ENCODE peak calls at places on chromosome 5, in six cellular contexts. One of them, this sample, is unnamed.

GRCh38 chr5:173926359-173926758 is 38.2 kb downstream of the CPEB4 start:
- DNase-seq in tibial artery: peak; percentile 44
- DNase-seq in psoas muscle: no peak
- DNase-seq in uterus: peak; percentile 38
- DNase-seq in cardiac muscle cell: peak; percentile 59
- DNase-seq in AG04450: no peak
- DNase-seq in this sample: no peak

GRCh38 chr5:177362871-177363507 is 5.3 kb downstream of the RGS14 start:
- DNase-seq in cardiac muscle cell: peak; percentile 79
- DNase-seq in uterus: peak; percentile 60
- DNase-seq in tibial artery: peak; percentile 37
- DNase-seq in AG04450: no peak
- DNase-seq in psoas muscle: peak; percentile 70
- DNase-seq in this sample: no peak

GRCh38 chr5:173056783-173057061 is 570 bp downstream of the CREBRF start:
- DNase-seq in psoas muscle: no peak
- DNase-seq in cardiac muscle cell: no peak
- DNase-seq in uterus: no peak
- DNase-seq in AG04450: no peak
- DNase-seq in tibial artery: no peak
- DNase-seq in this sample: no peak

GRCh38 chr5:72441094-72441723 is 66.0 kb downstream of the ZNF366 start:
- DNase-seq in psoas muscle: no peak
- DNase-seq in AG04450: no peak
- DNase-seq in tibial artery: no peak
- DNase-seq in uterus: no peak
- DNase-seq in cardiac muscle cell: no peak
- DNase-seq in this sample: no peak

GRCh38 chr5:149210229-149210628 is 61.4 kb upstream of the AFAP1L1 start:
- DNase-seq in psoas muscle: no peak
- DNase-seq in tibial artery: no peak
- DNase-seq in AG04450: peak; percentile 42
- DNase-seq in uterus: no peak
- DNase-seq in cardiac muscle cell: no peak
- DNase-seq in this sample: no peak

GRCh38 chr5:65828022-65828421 is 98.4 kb upstream of the ERBIN start:
- DNase-seq in cardiac muscle cell: no peak
- DNase-seq in AG04450: no peak
- DNase-seq in tibial artery: no peak
- DNase-seq in uterus: no peak
- DNase-seq in psoas muscle: no peak
- DNase-seq in this sample: no peak

GRCh38 chr5:134091626-134092121 is 22.8 kb upstream of the TCF7 start:
- DNase-seq in uterus: no peak
- DNase-seq in tibial artery: no peak
- DNase-seq in AG04450: no peak
- DNase-seq in cardiac muscle cell: no peak
- DNase-seq in psoas muscle: no peak
- DNase-seq in this sample: no peak

GRCh38 chr5:57007349-57007748 is 55.4 kb upstream of the MIER3 start:
- DNase-seq in tibial artery: no peak
- DNase-seq in uterus: no peak
- DNase-seq in cardiac muscle cell: no peak
- DNase-seq in AG04450: no peak
- DNase-seq in psoas muscle: no peak
- DNase-seq in this sample: no peak

GRCh38 chr5:92969781-92970237 is 611.2 kb downstream of the NR2F1-AS1 start:
- DNase-seq in uterus: no peak
- DNase-seq in cardiac muscle cell: no peak
- DNase-seq in AG04450: no peak
- DNase-seq in tibial artery: no peak
- DNase-seq in psoas muscle: no peak
- DNase-seq in this sample: no peak

GRCh38 chr5:160692272-160692671 is 159.7 kb downstream of the ATP10B start:
- DNase-seq in tibial artery: no peak
- DNase-seq in AG04450: no peak
- DNase-seq in uterus: no peak
- DNase-seq in cardiac muscle cell: no peak
- DNase-seq in psoas muscle: no peak
- DNase-seq in this sample: no peak

GRCh38 chr5:168528521-168529360 is at the start of gene FBLL1:
- DNase-seq in cardiac muscle cell: peak; percentile 85
- DNase-seq in psoas muscle: no peak
- DNase-seq in AG04450: no peak
- DNase-seq in uterus: no peak
- DNase-seq in tibial artery: no peak
- DNase-seq in this sample: no peak

GRCh38 chr5:56651893-56652292 is 163.5 kb upstream of the MAP3K1 start:
- DNase-seq in psoas muscle: no peak
- DNase-seq in uterus: no peak
- DNase-seq in cardiac muscle cell: no peak
- DNase-seq in tibial artery: no peak
- DNase-seq in AG04450: no peak
- DNase-seq in this sample: no peak

GRCh38 chr5:140319833-140320232 is 16.9 kb upstream of the PFDN1 start:
- DNase-seq in psoas muscle: no peak
- DNase-seq in AG04450: no peak
- DNase-seq in uterus: no peak
- DNase-seq in tibial artery: no peak
- DNase-seq in cardiac muscle cell: no peak
- DNase-seq in this sample: no peak

GRCh38 chr5:180071418-180072255 is at the start of gene RNF130:
- DNase-seq in uterus: peak; percentile 91
- DNase-seq in AG04450: peak; percentile 73
- DNase-seq in cardiac muscle cell: peak; percentile 96
- DNase-seq in tibial artery: peak; percentile 89
- DNase-seq in psoas muscle: peak; percentile 97
- DNase-seq in this sample: peak; percentile 41

GRCh38 chr5:66897355-66897754 is 299.2 kb downstream of the CD180 start:
- DNase-seq in tibial artery: no peak
- DNase-seq in psoas muscle: no peak
- DNase-seq in AG04450: no peak
- DNase-seq in uterus: no peak
- DNase-seq in cardiac muscle cell: no peak
- DNase-seq in this sample: no peak

GRCh38 chr5:160959804-160960203 is 107.8 kb upstream of the ATP10B start:
- DNase-seq in cardiac muscle cell: no peak
- DNase-seq in AG04450: no peak
- DNase-seq in tibial artery: no peak
- DNase-seq in psoas muscle: no peak
- DNase-seq in uterus: no peak
- DNase-seq in this sample: peak; percentile 80

GRCh38 chr5:40652441-40653220 is 27.1 kb upstream of the PTGER4 start:
- DNase-seq in AG04450: no peak
- DNase-seq in tibial artery: no peak
- DNase-seq in psoas muscle: no peak
- DNase-seq in cardiac muscle cell: no peak
- DNase-seq in uterus: no peak
- DNase-seq in this sample: no peak

GRCh38 chr5:124263680-124264491 is 482.6 kb downstream of the ZNF608 start:
- DNase-seq in tibial artery: no peak
- DNase-seq in cardiac muscle cell: peak; percentile 41
- DNase-seq in uterus: no peak
- DNase-seq in psoas muscle: no peak
- DNase-seq in AG04450: no peak
- DNase-seq in this sample: no peak

GRCh38 chr5:103271570-103272289 is 13.2 kb downstream of the MACIR start:
- DNase-seq in AG04450: no peak
- DNase-seq in uterus: no peak
- DNase-seq in tibial artery: no peak
- DNase-seq in cardiac muscle cell: no peak
- DNase-seq in psoas muscle: no peak
- DNase-seq in this sample: no peak

GRCh38 chr5:119010206-119010605 is 21.9 kb upstream of the DTWD2 start:
- DNase-seq in tibial artery: no peak
- DNase-seq in psoas muscle: no peak
- DNase-seq in AG04450: no peak
- DNase-seq in uterus: no peak
- DNase-seq in cardiac muscle cell: no peak
- DNase-seq in this sample: no peak

GRCh38 chr5:72355706-72356299 is 35.6 kb downstream of the PTCD2 start:
- DNase-seq in cardiac muscle cell: peak; percentile 44
- DNase-seq in psoas muscle: peak; percentile 58
- DNase-seq in uterus: no peak
- DNase-seq in AG04450: no peak
- DNase-seq in tibial artery: peak; percentile 27
- DNase-seq in this sample: no peak

GRCh38 chr5:135979510-135979909 is 24.7 kb upstream of the LECT2 start:
- DNase-seq in psoas muscle: no peak
- DNase-seq in uterus: no peak
- DNase-seq in AG04450: peak; percentile 83
- DNase-seq in cardiac muscle cell: no peak
- DNase-seq in tibial artery: no peak
- DNase-seq in this sample: no peak

GRCh38 chr5:155017610-155018009 is 4.1 kb downstream of the KIF4B start:
- DNase-seq in psoas muscle: no peak
- DNase-seq in AG04450: no peak
- DNase-seq in uterus: no peak
- DNase-seq in cardiac muscle cell: no peak
- DNase-seq in tibial artery: no peak
- DNase-seq in this sample: no peak

GRCh38 chr5:140018096-140018481 is 25.0 kb downstream of the NRG2 start:
- DNase-seq in tibial artery: no peak
- DNase-seq in cardiac muscle cell: peak; percentile 22
- DNase-seq in psoas muscle: peak; percentile 63
- DNase-seq in uterus: no peak
- DNase-seq in AG04450: no peak
- DNase-seq in this sample: no peak

GRCh38 chr5:54804521-54804920 is 180.9 kb downstream of the ESM1 start:
- DNase-seq in tibial artery: no peak
- DNase-seq in AG04450: no peak
- DNase-seq in psoas muscle: no peak
- DNase-seq in cardiac muscle cell: no peak
- DNase-seq in uterus: no peak
- DNase-seq in this sample: no peak
- TF ChIP-seq CTCF in tibial artery: no peak
- TF ChIP-seq CTCF in AG04450: no peak
- TF ChIP-seq CTCF in psoas muscle: no peak
- TF ChIP-seq CTCF in cardiac muscle cell: no peak
- TF ChIP-seq CTCF in uterus: no peak
- TF ChIP-seq CTCF in this sample: no peak

GRCh38 chr5:112929336-112930081 is 7.5 kb upstream of the REEP5 start:
- DNase-seq in cardiac muscle cell: no peak
- DNase-seq in tibial artery: no peak
- DNase-seq in AG04450: no peak
- DNase-seq in psoas muscle: no peak
- DNase-seq in uterus: no peak
- DNase-seq in this sample: no peak
- H3K4me3 ChIP-seq in cardiac muscle cell: no peak overlapping the region
- H3K4me3 ChIP-seq in tibial artery: no peak overlapping the region
- H3K4me3 ChIP-seq in AG04450: no peak overlapping the region
- H3K4me3 ChIP-seq in psoas muscle: no peak overlapping the region
- H3K4me3 ChIP-seq in uterus: no peak overlapping the region
- H3K4me3 ChIP-seq in this sample: no peak overlapping the region

GRCh38 chr5:82107277-82107676 is 135.5 kb downstream of the ATG10 start:
- DNase-seq in psoas muscle: no peak
- DNase-seq in AG04450: no peak
- DNase-seq in uterus: no peak
- DNase-seq in cardiac muscle cell: no peak
- DNase-seq in tibial artery: no peak
- DNase-seq in this sample: no peak
- TF ChIP-seq CTCF in psoas muscle: peak; percentile 50
- TF ChIP-seq CTCF in AG04450: peak; percentile 49
- TF ChIP-seq CTCF in uterus: peak; percentile 40
- TF ChIP-seq CTCF in cardiac muscle cell: peak; percentile 47
- TF ChIP-seq CTCF in tibial artery: no peak
- TF ChIP-seq CTCF in this sample: peak; percentile 37

DNA sequence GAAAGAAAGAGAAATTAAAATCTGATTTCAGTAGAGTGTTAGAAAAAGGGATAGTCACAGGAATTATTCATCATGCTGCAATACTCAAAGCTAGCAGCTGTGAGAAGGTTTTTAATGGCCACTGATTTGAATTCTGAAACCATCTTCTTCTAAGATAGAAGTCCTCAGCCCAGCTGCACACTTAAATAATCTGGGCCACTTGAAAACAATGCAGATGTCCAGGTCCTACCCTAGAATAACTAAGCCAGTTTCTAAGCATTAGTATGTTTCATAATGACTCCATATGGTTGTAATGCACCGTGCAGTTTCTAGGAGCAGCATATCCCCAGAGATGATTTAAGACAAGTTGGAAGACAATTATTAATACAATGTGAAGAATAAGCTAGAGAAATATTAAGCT is 159.9 kb upstream of the FBXL17 start:
- DNase-seq in psoas muscle: no peak
- DNase-seq in uterus: no peak
- DNase-seq in AG04450: no peak
- DNase-seq in tibial artery: no peak
- DNase-seq in cardiac muscle cell: no peak
- DNase-seq in this sample: no peak
- H3K4me3 ChIP-seq in psoas muscle: no peak overlapping the region
- H3K4me3 ChIP-seq in uterus: no peak overlapping the region
- H3K4me3 ChIP-seq in AG04450: no peak overlapping the region
- H3K4me3 ChIP-seq in tibial artery: no peak overlapping the region
- H3K4me3 ChIP-seq in cardiac muscle cell: no peak overlapping the region
- H3K4me3 ChIP-seq in this sample: no peak overlapping the region

GRCh38 chr5:141669519-141669918 is 12.5 kb downstream of the ARAP3 start:
- DNase-seq in uterus: no peak
- DNase-seq in psoas muscle: no peak
- DNase-seq in tibial artery: no peak
- DNase-seq in AG04450: no peak
- DNase-seq in cardiac muscle cell: no peak
- DNase-seq in this sample: no peak
- TF ChIP-seq CTCF in uterus: no peak
- TF ChIP-seq CTCF in psoas muscle: no peak
- TF ChIP-seq CTCF in tibial artery: no peak
- TF ChIP-seq CTCF in AG04450: no peak
- TF ChIP-seq CTCF in cardiac muscle cell: no peak
- TF ChIP-seq CTCF in this sample: no peak

GRCh38 chr5:1824109-1824821 is 23.1 kb downstream of the NDUFS6 start:
- DNase-seq in uterus: no peak
- DNase-seq in tibial artery: no peak
- DNase-seq in AG04450: no peak
- DNase-seq in cardiac muscle cell: no peak
- DNase-seq in psoas muscle: no peak
- DNase-seq in this sample: no peak

GRCh38 chr5:1830571-1831228 is 29.5 kb downstream of the NDUFS6 start:
- DNase-seq in AG04450: no peak
- DNase-seq in cardiac muscle cell: no peak
- DNase-seq in tibial artery: no peak
- DNase-seq in uterus: no peak
- DNase-seq in psoas muscle: no peak
- DNase-seq in this sample: no peak

GRCh38 chr5:1826235-1826980 is 25.2 kb downstream of the NDUFS6 start:
- DNase-seq in tibial artery: no peak
- DNase-seq in uterus: no peak
- DNase-seq in cardiac muscle cell: no peak
- DNase-seq in AG04450: no peak
- DNase-seq in psoas muscle: peak; percentile 42
- DNase-seq in this sample: no peak

GRCh38 chr5:1824903-1825841 is 24.0 kb downstream of the NDUFS6 start:
- DNase-seq in tibial artery: no peak
- DNase-seq in psoas muscle: no peak
- DNase-seq in uterus: no peak
- DNase-seq in AG04450: no peak
- DNase-seq in cardiac muscle cell: no peak
- DNase-seq in this sample: no peak

GRCh38 chr5:1827410-1828397 is 26.5 kb downstream of the NDUFS6 start:
- DNase-seq in uterus: no peak
- DNase-seq in cardiac muscle cell: no peak
- DNase-seq in psoas muscle: peak; percentile 34
- DNase-seq in tibial artery: no peak
- DNase-seq in AG04450: no peak
- DNase-seq in this sample: no peak
- H3K4me3 ChIP-seq in uterus: no peak overlapping the region
- H3K4me3 ChIP-seq in cardiac muscle cell: no peak overlapping the region
- H3K4me3 ChIP-seq in psoas muscle: no peak overlapping the region
- H3K4me3 ChIP-seq in tibial artery: no peak overlapping the region
- H3K4me3 ChIP-seq in AG04450: no peak overlapping the region
- H3K4me3 ChIP-seq in this sample: no peak overlapping the region

This sample was measured in kidney epithelial cell.